ENCODE peak calls at places on chromosomes 4 and X, in nine cellular contexts. One of them, this sample, is unnamed.

GRCh38 chr4:76856183-76856969 is 41.6 kb downstream of the SOWAHB start:
- DNase-seq in neural progenitor cell: no peak
- DNase-seq in OCI-LY7: no peak
- DNase-seq in SJSA1: no peak
- DNase-seq in coronary artery: no peak
- DNase-seq in foreskin keratinocyte: no peak
- DNase-seq in substantia nigra: no peak
- DNase-seq in CD8-positive, alpha-beta T cell: no peak
- DNase-seq in mammary epithelial cell: no peak
- DNase-seq in this sample: no peak

GRCh38 chr4:10050171-10051120 is 29.1 kb upstream of the SLC2A9 start:
- DNase-seq in mammary epithelial cell: peak; percentile 68
- DNase-seq in foreskin keratinocyte: peak; percentile 59
- DNase-seq in OCI-LY7: no peak
- DNase-seq in coronary artery: no peak
- DNase-seq in SJSA1: no peak
- DNase-seq in substantia nigra: no peak
- DNase-seq in neural progenitor cell: no peak
- DNase-seq in CD8-positive, alpha-beta T cell: no peak
- DNase-seq in this sample: peak; percentile 50

GRCh38 chr4:7328913-7329638 is 105.7 kb downstream of the PSAPL1 start:
- DNase-seq in coronary artery: no peak
- DNase-seq in CD8-positive, alpha-beta T cell: no peak
- DNase-seq in foreskin keratinocyte: peak; percentile 36
- DNase-seq in mammary epithelial cell: peak; percentile 35
- DNase-seq in OCI-LY7: no peak
- DNase-seq in substantia nigra: peak; percentile 63
- DNase-seq in neural progenitor cell: no peak
- DNase-seq in SJSA1: peak; percentile 36
- DNase-seq in this sample: no peak

GRCh38 chrX:112636288-112636687 is 43.5 kb downstream of the LHFPL1 start:
- DNase-seq in SJSA1: peak; percentile 51
- DNase-seq in CD8-positive, alpha-beta T cell: no peak
- DNase-seq in foreskin keratinocyte: no peak
- DNase-seq in OCI-LY7: no peak
- DNase-seq in coronary artery: no peak
- DNase-seq in neural progenitor cell: no peak
- DNase-seq in mammary epithelial cell: no peak
- DNase-seq in substantia nigra: no peak
- DNase-seq in this sample: no peak

GRCh38 chr4:31917334-31917733 is 1197.2 kb downstream of the PCDH7 start:
- DNase-seq in mammary epithelial cell: peak; percentile 61
- DNase-seq in CD8-positive, alpha-beta T cell: no peak
- DNase-seq in substantia nigra: no peak
- DNase-seq in coronary artery: no peak
- DNase-seq in OCI-LY7: no peak
- DNase-seq in neural progenitor cell: no peak
- DNase-seq in foreskin keratinocyte: peak; percentile 90
- DNase-seq in SJSA1: no peak
- DNase-seq in this sample: peak; percentile 84

GRCh38 chr4:139988863-139989765 is 164.9 kb downstream of the MAML3 start:
- DNase-seq in SJSA1: peak; percentile 84
- DNase-seq in neural progenitor cell: peak; percentile 34
- DNase-seq in foreskin keratinocyte: peak; percentile 95
- DNase-seq in substantia nigra: no peak
- DNase-seq in CD8-positive, alpha-beta T cell: no peak
- DNase-seq in coronary artery: no peak
- DNase-seq in OCI-LY7: no peak
- DNase-seq in mammary epithelial cell: peak; percentile 97
- DNase-seq in this sample: peak; percentile 78

GRCh38 chrX:109959356-109959871 is 43.5 kb upstream of the TMEM164 start:
- DNase-seq in OCI-LY7: no peak
- DNase-seq in CD8-positive, alpha-beta T cell: no peak
- DNase-seq in neural progenitor cell: no peak
- DNase-seq in mammary epithelial cell: no peak
- DNase-seq in substantia nigra: no peak
- DNase-seq in foreskin keratinocyte: no peak
- DNase-seq in coronary artery: no peak
- DNase-seq in SJSA1: no peak
- DNase-seq in this sample: no peak

GRCh38 chr4:123976285-123976684 is 579.7 kb downstream of the SPRY1 start:
- DNase-seq in foreskin keratinocyte: peak; percentile 33
- DNase-seq in SJSA1: no peak
- DNase-seq in CD8-positive, alpha-beta T cell: no peak
- DNase-seq in mammary epithelial cell: no peak
- DNase-seq in neural progenitor cell: peak; percentile 65
- DNase-seq in coronary artery: no peak
- DNase-seq in substantia nigra: no peak
- DNase-seq in OCI-LY7: peak; percentile 87
- DNase-seq in this sample: no peak

GRCh38 chrX:36908801-36909403 is 99.3 kb upstream of the FAM47C start:
- DNase-seq in SJSA1: peak; percentile 1
- DNase-seq in CD8-positive, alpha-beta T cell: no peak
- DNase-seq in substantia nigra: no peak
- DNase-seq in neural progenitor cell: peak; percentile 26
- DNase-seq in foreskin keratinocyte: peak; percentile 19
- DNase-seq in coronary artery: no peak
- DNase-seq in mammary epithelial cell: peak; percentile 32
- DNase-seq in OCI-LY7: peak; percentile 38
- DNase-seq in this sample: no peak

GRCh38 chr4:15653864-15654391 is 1.2 kb downstream of the FBXL5 start:
- DNase-seq in CD8-positive, alpha-beta T cell: no peak
- DNase-seq in neural progenitor cell: peak; percentile 16
- DNase-seq in OCI-LY7: peak; percentile 64
- DNase-seq in coronary artery: no peak
- DNase-seq in foreskin keratinocyte: peak; percentile 60
- DNase-seq in mammary epithelial cell: peak; percentile 66
- DNase-seq in substantia nigra: peak; percentile 7
- DNase-seq in SJSA1: peak; percentile 52
- DNase-seq in this sample: no peak

GRCh38 chrX:110022555-110023448 is 19.9 kb downstream of the TMEM164 start:
- DNase-seq in mammary epithelial cell: no peak
- DNase-seq in neural progenitor cell: no peak
- DNase-seq in SJSA1: no peak
- DNase-seq in coronary artery: no peak
- DNase-seq in OCI-LY7: no peak
- DNase-seq in foreskin keratinocyte: no peak
- DNase-seq in CD8-positive, alpha-beta T cell: no peak
- DNase-seq in substantia nigra: no peak
- DNase-seq in this sample: no peak

GRCh38 chr4:2350982-2351381 is 67.5 kb downstream of the ZFYVE28 start:
- DNase-seq in OCI-LY7: no peak
- DNase-seq in neural progenitor cell: no peak
- DNase-seq in foreskin keratinocyte: no peak
- DNase-seq in coronary artery: peak; percentile 46
- DNase-seq in substantia nigra: no peak
- DNase-seq in CD8-positive, alpha-beta T cell: no peak
- DNase-seq in mammary epithelial cell: no peak
- DNase-seq in SJSA1: no peak
- DNase-seq in this sample: no peak

GRCh38 chrX:38282044-38282443 is 45.3 kb downstream of the RPGR start:
- DNase-seq in neural progenitor cell: peak; percentile 28
- DNase-seq in coronary artery: no peak
- DNase-seq in foreskin keratinocyte: no peak
- DNase-seq in OCI-LY7: peak; percentile 2
- DNase-seq in CD8-positive, alpha-beta T cell: no peak
- DNase-seq in substantia nigra: no peak
- DNase-seq in SJSA1: no peak
- DNase-seq in mammary epithelial cell: no peak
- DNase-seq in this sample: no peak

GRCh38 chrX:115687595-115687994 is 126.6 kb downstream of the PLS3 start:
- DNase-seq in coronary artery: no peak
- DNase-seq in substantia nigra: no peak
- DNase-seq in neural progenitor cell: no peak
- DNase-seq in foreskin keratinocyte: no peak
- DNase-seq in mammary epithelial cell: no peak
- DNase-seq in CD8-positive, alpha-beta T cell: no peak
- DNase-seq in OCI-LY7: no peak
- DNase-seq in SJSA1: no peak
- DNase-seq in this sample: no peak

GRCh38 chr4:73668806-73669205 is 48.6 kb upstream of the RASSF6 start:
- DNase-seq in CD8-positive, alpha-beta T cell: no peak
- DNase-seq in foreskin keratinocyte: peak; percentile 33
- DNase-seq in SJSA1: no peak
- DNase-seq in neural progenitor cell: no peak
- DNase-seq in coronary artery: no peak
- DNase-seq in OCI-LY7: no peak
- DNase-seq in mammary epithelial cell: no peak
- DNase-seq in substantia nigra: no peak
- DNase-seq in this sample: no peak

DNA sequence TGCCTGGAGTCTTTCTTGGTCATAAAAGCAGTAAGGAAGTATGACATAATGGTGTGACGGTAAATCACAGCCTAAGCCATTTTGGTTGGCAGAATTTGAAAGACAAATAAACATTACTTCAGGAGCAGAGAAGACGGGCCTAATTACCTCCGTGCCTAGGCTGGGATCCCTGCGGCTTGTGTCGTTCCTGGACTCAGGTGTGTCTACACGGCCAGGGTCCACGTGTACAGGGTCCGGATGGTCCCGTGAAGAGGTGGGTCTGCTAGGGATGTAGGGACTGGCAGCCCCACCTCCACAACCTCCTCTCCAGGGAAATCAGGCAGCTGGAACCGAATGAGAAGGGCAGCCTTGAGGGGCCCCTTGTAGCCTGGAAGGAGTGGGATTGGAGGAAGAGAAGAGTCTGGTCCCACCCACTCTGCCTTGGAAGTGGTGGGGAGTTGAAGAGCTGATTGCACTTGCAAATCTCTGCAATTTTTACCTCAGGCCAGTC is 55.4 kb upstream of the PLAC1 start:
- DNase-seq in CD8-positive, alpha-beta T cell: no peak
- DNase-seq in neural progenitor cell: no peak
- DNase-seq in substantia nigra: no peak
- DNase-seq in coronary artery: no peak
- DNase-seq in OCI-LY7: no peak
- DNase-seq in mammary epithelial cell: no peak
- DNase-seq in foreskin keratinocyte: no peak
- DNase-seq in SJSA1: no peak
- DNase-seq in this sample: no peak
- H3K27ac ChIP-seq in CD8-positive, alpha-beta T cell: no peak overlapping the region
- H3K27ac ChIP-seq in neural progenitor cell: no peak overlapping the region
- H3K27ac ChIP-seq in substantia nigra: no peak overlapping the region
- H3K27ac ChIP-seq in coronary artery: no peak overlapping the region
- H3K27ac ChIP-seq in OCI-LY7: no peak overlapping the region
- H3K27ac ChIP-seq in mammary epithelial cell: no peak overlapping the region
- H3K27ac ChIP-seq in foreskin keratinocyte: no peak overlapping the region
- H3K27ac ChIP-seq in SJSA1: no peak overlapping the region
- H3K27ac ChIP-seq in this sample: no peak overlapping the region

DNA sequence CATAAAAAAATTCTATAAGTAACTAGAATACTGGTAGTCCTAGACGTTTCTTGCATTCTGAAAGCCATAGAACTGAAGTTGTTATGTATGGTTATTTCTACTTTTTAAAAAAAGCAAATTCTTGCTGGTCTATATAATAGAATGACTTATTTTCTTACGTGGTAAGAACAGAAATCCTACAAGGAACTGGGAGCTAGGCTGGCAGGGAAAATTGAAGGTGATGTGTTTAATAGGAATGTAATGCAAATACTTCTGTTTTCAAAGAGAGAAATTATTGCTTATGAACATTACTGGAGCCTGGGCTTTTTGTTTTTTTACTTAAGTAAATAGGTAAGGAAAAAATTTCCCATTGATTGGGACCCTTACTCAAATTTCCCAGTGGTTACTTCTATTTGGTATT is 8.9 kb downstream of the CCNA2 start:
- DNase-seq in OCI-LY7: no peak
- DNase-seq in foreskin keratinocyte: no peak
- DNase-seq in mammary epithelial cell: no peak
- DNase-seq in SJSA1: no peak
- DNase-seq in CD8-positive, alpha-beta T cell: no peak
- DNase-seq in coronary artery: no peak
- DNase-seq in neural progenitor cell: no peak
- DNase-seq in substantia nigra: no peak
- DNase-seq in this sample: no peak
- H3K27ac ChIP-seq in OCI-LY7: no peak overlapping the region
- H3K27ac ChIP-seq in foreskin keratinocyte: no peak overlapping the region
- H3K27ac ChIP-seq in mammary epithelial cell: no peak overlapping the region
- H3K27ac ChIP-seq in SJSA1: no peak overlapping the region
- H3K27ac ChIP-seq in CD8-positive, alpha-beta T cell: no peak overlapping the region
- H3K27ac ChIP-seq in coronary artery: no peak overlapping the region
- H3K27ac ChIP-seq in neural progenitor cell: peak overlapping the region; percentile 34
- H3K27ac ChIP-seq in substantia nigra: no peak overlapping the region
- H3K27ac ChIP-seq in this sample: no peak overlapping the region

GRCh38 chr4:35734381-35735098 is 509.8 kb downstream of the ARAP2 start:
- DNase-seq in mammary epithelial cell: no peak
- DNase-seq in neural progenitor cell: no peak
- DNase-seq in OCI-LY7: no peak
- DNase-seq in CD8-positive, alpha-beta T cell: no peak
- DNase-seq in SJSA1: no peak
- DNase-seq in substantia nigra: no peak
- DNase-seq in foreskin keratinocyte: no peak
- DNase-seq in coronary artery: no peak
- DNase-seq in this sample: no peak

GRCh38 chr4:35725131-35725530 is 519.2 kb downstream of the ARAP2 start:
- DNase-seq in coronary artery: no peak
- DNase-seq in foreskin keratinocyte: no peak
- DNase-seq in substantia nigra: no peak
- DNase-seq in OCI-LY7: peak; percentile 2
- DNase-seq in neural progenitor cell: peak; percentile 26
- DNase-seq in CD8-positive, alpha-beta T cell: no peak
- DNase-seq in mammary epithelial cell: no peak
- DNase-seq in SJSA1: no peak
- DNase-seq in this sample: no peak

DNA sequence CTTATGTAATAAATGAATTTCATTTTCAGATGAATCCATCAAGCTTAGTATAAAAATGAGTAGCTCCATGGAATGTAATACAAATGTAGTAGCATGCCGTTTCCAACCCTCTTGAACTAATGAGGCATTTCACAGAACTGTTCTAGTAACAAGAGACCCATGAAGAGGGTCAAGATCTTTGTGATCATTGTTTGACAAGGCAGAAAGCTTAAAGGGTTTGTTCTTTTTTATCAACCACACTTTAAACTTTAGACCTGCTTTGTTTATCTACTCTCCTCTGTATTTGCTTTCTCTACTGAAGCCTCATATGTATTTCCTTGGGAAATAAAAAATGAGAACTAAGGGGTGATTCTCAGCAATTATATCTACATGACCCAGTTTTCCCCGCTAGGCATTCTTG is 513.9 kb downstream of the ARAP2 start:
- DNase-seq in substantia nigra: no peak
- DNase-seq in SJSA1: no peak
- DNase-seq in mammary epithelial cell: no peak
- DNase-seq in CD8-positive, alpha-beta T cell: no peak
- DNase-seq in neural progenitor cell: no peak
- DNase-seq in foreskin keratinocyte: no peak
- DNase-seq in OCI-LY7: no peak
- DNase-seq in coronary artery: no peak
- DNase-seq in this sample: no peak
- H3K27ac ChIP-seq in substantia nigra: no peak overlapping the region
- H3K27ac ChIP-seq in SJSA1: no peak overlapping the region
- H3K27ac ChIP-seq in mammary epithelial cell: no peak overlapping the region
- H3K27ac ChIP-seq in CD8-positive, alpha-beta T cell: no peak overlapping the region
- H3K27ac ChIP-seq in neural progenitor cell: no peak overlapping the region
- H3K27ac ChIP-seq in foreskin keratinocyte: no peak overlapping the region
- H3K27ac ChIP-seq in OCI-LY7: no peak overlapping the region
- H3K27ac ChIP-seq in coronary artery: no peak overlapping the region
- H3K27ac ChIP-seq in this sample: no peak overlapping the region

DNA sequence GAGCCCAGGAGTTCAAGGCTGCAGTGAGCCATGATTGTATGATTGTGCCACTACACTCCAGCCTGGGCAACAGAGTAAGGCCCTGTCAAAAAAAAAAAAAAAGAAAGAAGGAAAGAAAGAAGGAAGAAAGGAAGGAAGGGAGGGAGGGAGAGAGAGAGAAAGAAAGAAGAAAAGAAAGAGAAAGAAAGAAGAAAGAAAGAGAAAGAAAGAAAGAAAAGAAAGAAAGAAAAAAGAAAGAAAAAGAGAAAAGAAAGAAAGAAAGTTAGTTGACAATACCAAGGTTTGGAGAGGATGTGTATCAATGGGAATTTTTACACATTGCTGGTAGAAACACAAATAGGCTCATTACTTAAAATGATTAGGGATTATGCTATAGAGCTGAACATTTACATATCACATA is 19.8 kb downstream of the RADX start:
- DNase-seq in SJSA1: no peak
- DNase-seq in CD8-positive, alpha-beta T cell: no peak
- DNase-seq in substantia nigra: no peak
- DNase-seq in neural progenitor cell: no peak
- DNase-seq in coronary artery: no peak
- DNase-seq in mammary epithelial cell: no peak
- DNase-seq in foreskin keratinocyte: no peak
- DNase-seq in OCI-LY7: no peak
- DNase-seq in this sample: no peak
- H3K27ac ChIP-seq in SJSA1: no peak overlapping the region
- H3K27ac ChIP-seq in CD8-positive, alpha-beta T cell: no peak overlapping the region
- H3K27ac ChIP-seq in substantia nigra: no peak overlapping the region
- H3K27ac ChIP-seq in neural progenitor cell: no peak overlapping the region
- H3K27ac ChIP-seq in coronary artery: no peak overlapping the region
- H3K27ac ChIP-seq in mammary epithelial cell: no peak overlapping the region
- H3K27ac ChIP-seq in foreskin keratinocyte: no peak overlapping the region
- H3K27ac ChIP-seq in OCI-LY7: no peak overlapping the region
- H3K27ac ChIP-seq in this sample: no peak overlapping the region

This sample was measured in epithelial cell of prostate.